ENCODE peak calls at places on chromosomes 16 and 17, in seven cellular contexts. H is cardiac fibroblast, T is coronary artery, U is Calu3, W is tibial nerve, G is choroid plexus epithelial cell, Y is heart right ventricle. K is an unnamed sample.

GRCh38 chr17:55420776-55421178 is 858 bp downstream of the MMD start:
- DNase-seq in H (no peak), T (peak), U (peak), W (peak), G (no peak), Y (peak), K (no peak)

GRCh38 chr17:51035436-51035835 is 85.2 kb downstream of the SPAG9 start:
- DNase-seq in H (peak), T (no peak), U (no peak), W (no peak), G (peak), Y (no peak), K (no peak)

GRCh38 chr16:57265850-57266530 is 18.5 kb downstream of the PLLP start:
- DNase-seq in H (peak), T (no peak), U (peak), W (peak), G (no peak), Y (peak), K (no peak)

GRCh38 chr17:21119247-21119944 is 7.4 kb upstream of the DHRS7B start:
- DNase-seq in H (peak), T (peak), U (peak), W (peak), G (peak), Y (peak), K (no peak)

GRCh38 chr17:49565948-49566491 is 9.7 kb upstream of the NXPH3 start:
- DNase-seq in H (peak), T (peak), U (peak), W (peak), G (peak), Y (peak), K (no peak)

GRCh38 chr16:13892301-13892700 is 27.7 kb upstream of the ERCC4 start:
- DNase-seq in H (no peak), T (no peak), U (no peak), W (no peak), G (no peak), Y (no peak), K (no peak)

GRCh38 chr17:81291662-81292061 is 3.4 kb downstream of the SLC38A10 start:
- DNase-seq in H (peak), T (no peak), U (peak), W (peak), G (peak), Y (peak), K (no peak)

GRCh38 chr17:9054611-9055010 is 33.3 kb downstream of the NTN1 start:
- DNase-seq in H (no peak), T (no peak), U (no peak), W (no peak), G (no peak), Y (no peak), K (no peak)

GRCh38 chr16:29012913-29013641 is 28.2 kb downstream of the LAT start:
- DNase-seq in H (no peak), T (no peak), U (no peak), W (no peak), G (peak), Y (no peak), K (no peak)

GRCh38 chr17:39608601-39609000 is 881 bp upstream of the NEUROD2 start:
- DNase-seq in H (no peak), T (no peak), U (peak), W (no peak), G (no peak), Y (no peak), K (no peak)

GRCh38 chr17:75720656-75721462 is at the start of gene ITGB4:
- DNase-seq in H (no peak), T (no peak), U (peak), W (peak), G (no peak), Y (peak), K (no peak)

GRCh38 chr17:75721463-75722011 is 278 bp downstream of the ITGB4 start:
- DNase-seq in H (no peak), T (no peak), U (no peak), W (no peak), G (no peak), Y (no peak), K (no peak)

GRCh38 chr17:75723201-75723930 is 2.1 kb downstream of the ITGB4 start:
- DNase-seq in H (no peak), T (no peak), U (peak), W (no peak), G (no peak), Y (no peak), K (no peak)

GRCh38 chr17:75722542-75723095 is 1.4 kb downstream of the ITGB4 start:
- DNase-seq in H (no peak), T (no peak), U (no peak), W (no peak), G (no peak), Y (no peak), K (no peak)

GRCh38 chr17:75722076-75722475 is 817 bp downstream of the ITGB4 start:
- DNase-seq in H (no peak), T (no peak), U (peak), W (no peak), G (no peak), Y (no peak), K (no peak)
- TF ChIP-seq CTCF in H (no peak), T (no peak), U (no peak), W (peak), G (no peak), Y (no peak), K (no peak)

GRCh38 chr17:17130077-17130844 is 75.9 kb downstream of the PLD6 start:
- DNase-seq in H (no peak), T (no peak), U (no peak), W (no peak), G (no peak), Y (no peak), K (no peak)
- TF ChIP-seq CTCF in H (no peak), T (no peak), U (no peak), W (no peak), G (no peak), Y (no peak), K (no peak)

DNA sequence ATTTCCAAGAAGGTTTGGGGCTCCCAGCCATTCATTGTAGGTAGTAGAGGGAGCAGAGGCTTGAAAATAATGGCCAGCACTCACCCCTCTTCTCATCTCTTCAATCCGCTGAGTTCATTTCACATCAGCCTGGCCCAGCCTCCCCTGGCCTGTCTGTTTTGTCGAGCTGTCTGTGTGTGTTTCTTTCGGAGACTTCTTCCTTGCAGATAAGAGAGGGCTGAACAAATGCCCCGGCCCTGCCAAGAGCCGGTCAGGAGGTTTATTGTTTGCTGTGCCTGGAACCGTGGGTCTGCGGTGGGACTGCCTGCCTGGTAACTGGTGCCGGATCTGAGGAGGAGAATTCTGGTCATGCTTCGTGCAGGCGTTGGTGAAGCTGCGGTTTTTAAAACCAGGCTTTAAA is 3.4 kb downstream of the VPS4A start:
- DNase-seq in H (no peak), T (no peak), U (no peak), W (no peak), G (no peak), Y (no peak), K (no peak)
- TF ChIP-seq CTCF in H (no peak), T (no peak), U (no peak), W (no peak), G (no peak), Y (no peak), K (no peak)

DNA sequence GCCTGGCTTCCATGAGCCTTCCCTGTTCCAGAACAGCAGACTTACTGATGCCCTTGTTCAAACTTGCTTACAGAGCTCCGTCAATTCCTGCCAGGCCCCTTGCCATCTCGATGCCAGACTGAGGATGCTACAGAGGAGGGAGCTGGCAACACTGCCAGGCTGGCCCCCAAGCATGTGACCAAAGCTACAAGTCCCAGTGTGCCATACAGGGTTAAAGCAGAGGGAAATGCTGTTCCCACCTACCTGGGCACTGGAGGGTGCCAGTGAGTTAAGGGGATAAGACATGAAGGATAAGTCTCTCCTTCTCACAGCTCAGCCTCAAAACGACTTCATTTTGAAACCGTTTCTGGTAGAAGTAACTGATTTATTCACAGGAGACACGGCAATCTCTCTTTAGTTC is 33.5 kb upstream of the SREBF1 start:
- DNase-seq in H (no peak), T (peak), U (no peak), W (no peak), G (no peak), Y (no peak), K (no peak)
- TF ChIP-seq CTCF in H (no peak), T (no peak), U (no peak), W (no peak), G (no peak), Y (no peak), K (no peak)

DNA sequence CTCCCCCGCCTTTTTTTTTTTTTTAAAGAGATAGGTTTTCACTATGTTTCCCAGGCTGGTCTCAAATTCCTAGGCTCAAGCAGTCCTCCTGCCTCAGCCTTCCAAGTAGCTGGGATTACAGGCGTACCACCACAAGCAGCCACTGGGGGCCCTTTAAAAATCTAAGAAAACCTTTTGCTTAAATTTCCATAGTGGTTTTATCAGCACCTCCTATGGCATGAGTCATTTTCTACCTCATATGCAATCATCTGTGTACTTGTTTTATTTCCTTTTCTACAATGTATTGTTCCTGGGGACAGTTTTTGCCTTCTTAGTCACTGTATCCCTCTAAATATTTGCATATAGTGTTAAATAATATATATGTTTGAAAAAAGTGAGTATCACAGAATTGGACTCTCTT is 29.2 kb downstream of the GNA13 start:
- DNase-seq in H (peak), T (no peak), U (peak), W (no peak), G (peak), Y (no peak), K (no peak)
- TF ChIP-seq CTCF in H (peak), T (no peak), U (no peak), W (no peak), G (peak), Y (no peak), K (peak)

DNA sequence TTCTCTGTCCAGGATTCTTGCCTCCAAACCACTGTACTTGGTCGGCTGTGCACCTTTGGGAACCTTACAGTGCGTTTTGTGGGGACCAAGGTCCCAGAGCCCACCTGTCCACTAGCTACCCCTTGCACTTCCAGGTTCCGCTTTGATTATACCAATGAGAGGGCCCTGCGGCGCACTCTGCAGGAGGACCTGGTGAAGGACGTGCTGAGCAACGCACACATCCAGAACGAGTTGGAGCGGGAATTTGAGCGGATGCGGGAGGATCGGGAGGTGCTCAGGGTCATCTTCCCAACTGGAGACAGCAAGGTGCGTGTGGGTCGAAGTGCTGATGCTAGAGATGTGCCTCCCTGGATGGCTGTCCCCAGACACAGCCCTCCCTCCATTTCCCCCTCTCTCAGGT is 18.8 kb downstream of the POLR2A start:
- DNase-seq in H (no peak), T (no peak), U (no peak), W (no peak), G (no peak), Y (no peak), K (no peak)
- TF ChIP-seq CTCF in H (peak), T (no peak), U (no peak), W (no peak), G (peak), Y (no peak), K (peak)

GRCh38 chr17:67082110-67082509 is 37.8 kb downstream of the CACNG1 start:
- DNase-seq in H (no peak), T (no peak), U (no peak), W (no peak), G (peak), Y (no peak), K (no peak)
- TF ChIP-seq CTCF in H (no peak), T (no peak), U (no peak), W (no peak), G (no peak), Y (no peak), K (no peak)

GRCh38 chr16:10370096-10370726 is 15.7 kb upstream of the ATF7IP2 start:
- DNase-seq in H (no peak), T (no peak), U (no peak), W (no peak), G (no peak), Y (no peak), K (no peak)
- TF ChIP-seq CTCF in H (no peak), T (no peak), U (no peak), W (no peak), G (no peak), Y (no peak), K (no peak)

GRCh38 chr16:67372664-67373063 is 20.6 kb downstream of the TPPP3 start:
- DNase-seq in H (peak), T (no peak), U (no peak), W (no peak), G (peak), Y (no peak), K (no peak)
- TF ChIP-seq CTCF in H (peak), T (no peak), U (peak), W (peak), G (peak), Y (peak), K (peak)

GRCh38 chr17:59107306-59107670 is 608 bp upstream of the TRIM37 start:
- DNase-seq in H (no peak), T (no peak), U (no peak), W (no peak), G (no peak), Y (no peak), K (no peak)

GRCh38 chr17:59108400-59109102 is 1.9 kb upstream of the TRIM37 start:
- DNase-seq in H (no peak), T (no peak), U (no peak), W (no peak), G (no peak), Y (no peak), K (no peak)

GRCh38 chr17:59110973-59111372 is 4.3 kb upstream of the TRIM37 start:
- DNase-seq in H (no peak), T (no peak), U (no peak), W (no peak), G (no peak), Y (no peak), K (no peak)

GRCh38 chr17:59115474-59115873 is 8.8 kb upstream of the TRIM37 start:
- DNase-seq in H (no peak), T (no peak), U (no peak), W (no peak), G (no peak), Y (no peak), K (no peak)

DNA sequence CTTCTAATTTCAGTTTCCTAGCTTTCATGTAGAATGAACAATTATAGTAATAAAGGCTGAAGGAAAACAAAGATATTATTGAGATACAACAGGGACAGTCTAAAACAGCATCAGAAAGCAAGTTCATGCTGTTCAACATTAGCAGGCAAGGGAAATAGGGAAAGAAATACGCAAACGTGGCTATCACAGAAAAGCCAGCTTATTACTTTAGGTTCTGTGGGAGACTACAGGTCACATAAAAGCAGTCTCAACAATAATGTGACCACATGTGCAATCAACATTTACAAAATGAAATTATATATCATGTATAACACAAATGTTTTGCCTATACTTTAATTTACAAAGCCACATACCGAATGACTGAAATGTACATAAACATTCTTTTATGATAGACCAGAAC is 4.9 kb upstream of the TRIM37 start:
- DNase-seq in H (no peak), T (no peak), U (no peak), W (no peak), G (no peak), Y (no peak), K (no peak)
- TF ChIP-seq CTCF in H (no peak), T (no peak), U (no peak), W (no peak), G (no peak), Y (no peak), K (no peak)